ENCODE peak calls at places on chromosomes 2 and 18, in seven cellular contexts. W is CD4-positive, alpha-beta memory T cell; K is CD4-positive, CD25-positive, alpha-beta regulatory T cell; A is dorsolateral prefrontal cortex; M is heart right ventricle; S is tibial nerve; U is Peyer's patch. Y is an unnamed sample.

GRCh38 chr2:159168707-159169106 is 117.8 kb downstream of the WDSUB1 start:
- DNase-seq in U (no peak), W (no peak), M (no peak), S (no peak), A (no peak), K (no peak), Y (no peak)

GRCh38 chr2:232890896-232891601 is 21.0 kb downstream of the SNORC start:
- DNase-seq in U (no peak), S (peak; percentile 12), A (no peak), K (no peak), W (peak; percentile 28), M (no peak), Y (no peak)

GRCh38 chr2:217091531-217091930 is 231.7 kb upstream of the TNP1 start:
- DNase-seq in W (no peak), S (no peak), A (no peak), K (no peak), M (no peak), U (no peak), Y (no peak)

GRCh38 chr2:233301811-233302210 is 5.8 kb upstream of the SAG start:
- DNase-seq in M (no peak), A (no peak), S (no peak), K (no peak), U (no peak), W (no peak), Y (no peak)

GRCh38 chr18:48885266-48885950 is 65.4 kb downstream of the SMAD7 start:
- DNase-seq in U (no peak), A (no peak), S (no peak), W (no peak), M (no peak), K (no peak), Y (no peak)

GRCh38 chr18:56812674-56813073 is 161.5 kb downstream of the WDR7 start:
- DNase-seq in W (no peak), U (no peak), S (no peak), K (no peak), A (no peak), M (no peak), Y (no peak)

GRCh38 chr2:73218298-73218697 is 4.3 kb downstream of the SMYD5 start:
- DNase-seq in A (no peak), U (no peak), K (no peak), W (no peak), S (no peak), M (peak; percentile 16), Y (no peak)

GRCh38 chr2:132374961-132375360 is 41.6 kb upstream of the GPR39 start:
- DNase-seq in U (no peak), S (no peak), K (no peak), M (no peak), A (no peak), W (no peak), Y (no peak)

GRCh38 chr2:45002661-45003210 is 6.5 kb downstream of the SIX2 start:
- DNase-seq in K (no peak), S (no peak), A (no peak), W (no peak), M (no peak), U (no peak), Y (no peak)

GRCh38 chr2:46915281-46915810 is at the start of gene MCFD2:
- DNase-seq in S (no peak), W (no peak), U (peak; percentile 22), A (peak; percentile 26), K (no peak), M (peak; percentile 53), Y (no peak)

GRCh38 chr18:70991577-70991976 is 702.7 kb downstream of the SOCS6 start:
- DNase-seq in U (no peak), S (no peak), M (no peak), W (no peak), K (no peak), A (no peak), Y (no peak)

GRCh38 chr2:191991442-191991841 is 144.6 kb upstream of the CAVIN2 start:
- DNase-seq in K (no peak), U (no peak), A (no peak), S (no peak), W (no peak), M (no peak), Y (no peak)

GRCh38 chr18:24585996-24586566 is 125.6 kb downstream of the HRH4 start:
- DNase-seq in A (no peak), M (no peak), S (no peak), K (no peak), W (no peak), U (no peak), Y (no peak)

GRCh38 chr2:227890495-227891079 is 19.2 kb downstream of the DAW1 start:
- DNase-seq in S (no peak), W (no peak), K (no peak), A (no peak), U (no peak), M (no peak), Y (peak; percentile 31)

GRCh38 chr2:73980566-73980965 is 4.1 kb upstream of the TET3 start:
- DNase-seq in A (no peak), M (no peak), U (no peak), K (no peak), S (no peak), W (no peak), Y (no peak)

GRCh38 chr2:12719400-12720104 is 2.8 kb downstream of the TRIB2 start:
- DNase-seq in S (no peak), U (no peak), M (no peak), W (no peak), A (no peak), K (no peak), Y (no peak)

DNA sequence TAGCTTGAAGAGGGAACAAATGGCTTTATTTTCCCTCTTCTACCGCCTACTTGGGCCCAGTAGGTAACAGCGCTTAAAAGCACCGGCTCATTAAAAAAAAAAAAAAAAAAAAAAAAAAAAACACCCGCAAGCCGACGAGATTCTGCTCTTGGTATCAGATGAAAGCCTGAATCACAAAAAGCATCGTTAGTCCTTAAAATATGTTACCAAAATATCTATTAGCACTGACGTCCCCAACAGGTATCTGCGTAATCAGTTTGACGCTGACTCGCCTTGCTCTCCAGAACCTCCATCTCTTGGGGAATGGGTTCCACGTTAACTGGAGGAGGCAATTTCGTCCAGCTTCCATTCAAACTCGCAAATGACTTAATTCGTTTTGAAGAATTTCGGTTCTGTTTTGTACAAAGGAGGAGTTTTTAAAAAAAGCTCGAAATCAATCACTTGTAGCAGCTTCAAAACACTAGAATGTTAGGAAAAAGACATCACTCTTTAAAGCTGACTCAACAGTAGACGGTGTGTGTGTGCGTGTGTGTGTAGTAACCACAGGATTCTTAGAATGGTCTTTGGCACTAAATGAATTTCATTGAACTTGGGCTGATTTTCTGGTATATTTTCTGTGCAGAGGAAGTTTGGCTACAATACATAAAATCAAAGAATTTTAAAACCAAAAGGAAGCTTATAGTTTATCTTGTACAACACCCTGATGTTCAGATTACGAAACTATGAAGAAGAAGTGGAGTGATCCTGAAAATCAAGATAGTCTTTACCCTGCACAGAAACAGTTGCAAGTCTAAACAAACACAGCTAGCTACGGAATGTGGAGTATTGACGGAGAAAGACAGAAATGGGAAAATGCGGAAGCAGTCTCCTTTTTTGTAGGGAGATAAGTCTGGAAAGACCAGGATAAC is 1.1 kb upstream of the PGAP1 start:
- DNase-seq in M (peak; percentile 11), U (peak; percentile 20), S (no peak), A (no peak), K (peak; percentile 16), W (peak; percentile 78), Y (peak; percentile 52)
- H3K4me3 ChIP-seq in M (peak overlapping the region; percentile 90), U (peak overlapping the region; percentile 78), S (peak overlapping the region; percentile 70), A (peak overlapping the region; percentile 87), K (peak overlapping the region; percentile 96), W (peak overlapping the region; percentile 19), Y (peak overlapping the region; percentile 91)

GRCh38 chr2:143524001-143524608 is 394.9 kb downstream of the ARHGAP15 start:
- DNase-seq in S (no peak), K (no peak), A (no peak), W (no peak), U (no peak), M (no peak), Y (no peak)
- H3K27ac ChIP-seq in S (peak overlapping the region; percentile 79), K (no peak overlapping the region), A (no peak overlapping the region), W (no peak overlapping the region), U (no peak overlapping the region), M (peak overlapping the region; percentile 49), Y (no peak overlapping the region)

DNA sequence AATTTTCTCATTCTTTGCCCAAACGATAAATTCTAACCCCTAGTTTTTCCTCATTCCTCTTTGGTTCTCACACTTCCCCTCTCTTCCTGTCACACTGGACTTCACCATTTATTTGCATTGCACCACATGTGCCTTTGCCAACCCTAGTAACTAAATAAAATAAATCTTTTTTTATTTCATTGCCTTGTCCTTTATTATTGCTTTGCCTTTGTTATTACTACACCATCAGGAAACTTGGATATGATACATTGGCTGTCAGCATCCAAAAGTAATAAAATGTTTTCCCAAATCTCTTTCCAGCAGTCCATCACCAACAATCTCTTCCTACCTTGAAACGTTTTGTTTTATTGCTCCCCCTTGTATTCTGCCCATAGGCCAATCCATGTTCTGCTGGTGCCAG is 19.4 kb upstream of the LCLAT1 start:
- DNase-seq in K (no peak), W (no peak), M (no peak), S (no peak), A (no peak), U (no peak), Y (no peak)
- H3K4me3 ChIP-seq in K (no peak overlapping the region), W (no peak overlapping the region), M (no peak overlapping the region), S (no peak overlapping the region), A (no peak overlapping the region), U (no peak overlapping the region), Y (no peak overlapping the region)

GRCh38 chr2:8310557-8311455 is 371.1 kb upstream of the ID2 start:
- DNase-seq in W (peak; percentile 69), M (no peak), K (no peak), A (no peak), U (no peak), S (no peak), Y (peak; percentile 30)

GRCh38 chr2:8315766-8316165 is 366.1 kb upstream of the ID2 start:
- DNase-seq in S (no peak), U (no peak), M (no peak), A (no peak), W (no peak), K (no peak), Y (no peak)

GRCh38 chr2:8312221-8312620 is 369.6 kb upstream of the ID2 start:
- DNase-seq in M (no peak), S (no peak), W (no peak), K (no peak), A (no peak), U (no peak), Y (no peak)

GRCh38 chr2:8314063-8314462 is 367.8 kb upstream of the ID2 start:
- DNase-seq in U (no peak), S (no peak), M (no peak), K (no peak), W (no peak), A (no peak), Y (no peak)

DNA sequence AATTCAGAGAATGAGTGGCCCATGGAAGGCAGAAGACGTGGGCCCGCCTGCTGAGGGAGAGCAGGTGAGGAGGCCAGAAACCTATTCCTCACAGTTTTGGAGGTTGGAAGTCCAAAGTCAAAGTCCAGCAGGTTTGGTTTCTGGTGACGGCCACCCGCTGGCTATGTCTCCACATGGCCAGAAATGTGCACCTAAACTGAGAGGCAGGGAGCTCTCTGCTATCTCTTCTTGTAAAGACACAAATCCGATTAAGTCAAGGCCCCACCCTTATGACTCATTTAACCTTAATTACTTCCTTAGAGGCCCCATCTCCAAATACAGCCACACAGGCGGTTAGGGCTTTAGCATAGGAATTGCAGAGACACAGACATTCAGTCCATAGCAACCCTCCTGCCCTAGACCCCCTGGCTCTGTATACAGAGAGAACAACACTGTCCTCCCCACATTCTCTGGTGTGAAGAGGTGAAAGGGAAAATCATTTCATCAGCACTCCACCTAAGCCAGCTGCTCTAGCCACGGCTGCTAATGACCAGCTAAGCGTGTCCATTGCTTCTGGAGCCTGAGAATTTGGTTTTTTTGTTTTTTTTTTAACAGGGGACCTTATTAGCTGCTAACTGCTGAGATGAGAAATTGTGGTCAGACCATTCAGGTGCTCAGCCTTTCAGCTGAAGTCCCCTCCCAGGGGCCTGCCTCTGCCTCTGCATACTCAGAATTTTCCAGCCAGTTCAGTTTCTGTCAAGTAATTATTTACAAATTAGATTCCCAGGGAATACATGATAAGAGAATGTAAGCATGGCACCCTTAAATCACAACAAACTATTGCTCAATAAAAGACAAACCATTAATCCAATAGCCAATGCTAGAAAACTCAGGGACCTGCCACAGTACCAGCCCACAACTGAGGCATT is 368.7 kb upstream of the ID2 start:
- DNase-seq in M (no peak), W (no peak), S (no peak), K (no peak), U (no peak), A (no peak), Y (no peak)
- H3K27ac ChIP-seq in M (no peak overlapping the region), W (peak overlapping the region; percentile 9), S (no peak overlapping the region), K (no peak overlapping the region), U (peak overlapping the region; percentile 45), A (no peak overlapping the region), Y (no peak overlapping the region)

Y was measured in naive thymus-derived CD4-positive, alpha-beta T cell.